ENCODE peak calls at places on chromosomes 3 and 15, in five cellular contexts. K is uterus, N is body of pancreas, J is erythroblast, O is adrenal gland. A is an unnamed sample.

GRCh38 chr3:16147226-16147625 is 27.3 kb upstream of the GALNT15 start:
- DNase-seq in J (no peak), N (no peak), K (no peak), O (no peak), A (no peak)

GRCh38 chr3:48188266-48189201 is at the start of gene CDC25A:
- DNase-seq in O (peak), K (peak), N (peak), J (peak), A (peak)

GRCh38 chr15:60840703-60841411 is 361.9 kb upstream of the ICE2 start:
- DNase-seq in N (no peak), J (no peak), K (no peak), O (no peak), A (no peak)

GRCh38 chr3:141656771-141657170 is 81.3 kb upstream of the RNF7 start:
- DNase-seq in J (no peak), K (no peak), N (no peak), O (no peak), A (no peak)

GRCh38 chr3:11480663-11481298 is 162.9 kb downstream of the VGLL4 start:
- DNase-seq in N (peak), J (no peak), K (peak), O (peak), A (no peak)

GRCh38 chr15:80090879-80091503 is 31.5 kb downstream of the ZFAND6 start:
- DNase-seq in J (no peak), N (no peak), O (no peak), K (no peak), A (no peak)

GRCh38 chr15:60614862-60615771 is 136.2 kb upstream of the ICE2 start:
- DNase-seq in J (peak), K (no peak), N (peak), O (no peak), A (no peak)

GRCh38 chr15:80945605-80946004 is 44.0 kb downstream of the MESD start:
- DNase-seq in J (no peak), K (no peak), O (no peak), N (no peak), A (no peak)

GRCh38 chr3:192920406-192920805 is 2.8 kb upstream of the MB21D2 start:
- DNase-seq in N (no peak), J (no peak), K (no peak), O (no peak), A (no peak)

GRCh38 chr15:35740761-35741160 is 194.8 kb upstream of the DPH6 start:
- DNase-seq in N (no peak), O (no peak), J (no peak), K (no peak), A (no peak)

GRCh38 chr15:80210612-80211554 is 41.1 kb downstream of the CTXND1 start:
- DNase-seq in K (no peak), O (no peak), J (no peak), N (no peak), A (no peak)

GRCh38 chr15:66603301-66604179 is 37.7 kb upstream of the LCTL start:
- DNase-seq in N (peak), J (peak), O (peak), K (peak), A (peak)

GRCh38 chr15:80660114-80660513 is 35.0 kb upstream of the ABHD17C start:
- DNase-seq in O (no peak), N (peak), J (no peak), K (no peak), A (peak)

GRCh38 chr3:157360044-157360443 is 76.6 kb upstream of the PTX3 start:
- DNase-seq in J (no peak), O (peak), K (no peak), N (no peak), A (no peak)

GRCh38 chr3:5276953-5277352 is 89.4 kb downstream of the EDEM1 start:
- DNase-seq in O (no peak), N (no peak), K (no peak), J (no peak), A (no peak)

GRCh38 chr15:66630801-66631351 is 65.1 kb upstream of the LCTL start:
- DNase-seq in O (no peak), K (no peak), J (peak), N (no peak), A (no peak)

GRCh38 chr15:101275018-101275417 is 2.3 kb downstream of the SELENOS start:
- DNase-seq in J (no peak), O (no peak), N (no peak), K (no peak), A (no peak)

GRCh38 chr3:153160451-153161137 is 1.4 kb upstream of the RAP2B start:
- DNase-seq in K (peak), N (peak), J (peak), O (peak), A (peak)

GRCh38 chr3:87370007-87370406 is 93.6 kb upstream of the POU1F1 start:
- DNase-seq in J (no peak), K (no peak), O (no peak), N (no peak), A (peak)

GRCh38 chr3:15647629-15648167 is 46.2 kb downstream of the BTD start:
- DNase-seq in O (no peak), J (no peak), N (peak), K (no peak), A (no peak)

GRCh38 chr3:183884437-183885296 is at the start of gene PARL:
- DNase-seq in J (peak), O (peak), K (peak), N (peak), A (peak)
- TF ChIP-seq POLR2A in J (peak), O (peak), K (peak), N (peak), A (peak)

GRCh38 chr3:64267774-64268604 is 42.7 kb upstream of the PRICKLE2 start:
- DNase-seq in O (peak), N (peak), K (peak), J (no peak), A (peak)
- TF ChIP-seq POLR2A in O (peak), N (no peak), K (peak), J (no peak), A (peak)

DNA sequence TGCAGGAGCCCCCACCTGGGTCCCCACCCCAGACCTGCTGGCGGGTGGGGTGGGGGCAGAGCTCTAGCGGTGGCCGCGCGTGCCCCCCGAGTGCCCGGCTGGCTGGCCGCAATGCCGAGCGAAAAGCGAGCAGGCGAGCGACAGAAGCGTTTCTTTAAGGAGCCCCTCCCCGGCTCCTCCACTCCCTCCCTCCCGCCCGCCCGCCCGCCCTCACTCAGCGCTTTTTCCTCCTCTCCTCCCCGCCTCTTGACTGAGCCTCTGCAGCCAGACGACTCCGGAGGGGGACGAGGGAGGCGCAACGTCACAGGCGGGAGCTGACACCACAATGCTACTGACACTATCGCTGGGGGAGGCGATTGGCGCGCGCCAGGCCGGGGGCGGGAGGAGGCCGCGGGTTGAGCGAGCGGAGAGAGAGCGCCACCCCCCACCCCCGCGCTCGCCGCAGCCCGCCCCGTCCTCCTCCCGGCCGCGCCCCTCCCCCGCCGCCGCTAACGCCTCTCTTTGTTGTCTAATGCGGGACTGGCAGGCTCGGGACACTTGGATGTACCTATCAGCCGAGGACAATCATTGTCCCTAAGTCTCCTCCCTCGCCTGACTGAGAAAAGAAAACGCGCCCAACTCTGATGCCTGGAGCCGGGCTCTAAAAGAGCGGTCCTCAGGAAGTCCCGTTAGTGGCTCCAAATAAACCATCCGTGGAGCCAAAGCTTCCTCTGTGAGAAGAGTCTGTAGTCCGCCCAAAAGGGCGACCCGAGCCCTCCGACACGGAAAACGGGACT is at the start of gene MEX3B:
- DNase-seq in J (peak), N (peak), K (peak), O (peak), A (peak)
- TF ChIP-seq POLR2A in J (no peak), N (no peak), K (peak), O (peak), A (no peak)

GRCh38 chr3:45948881-45949280 is 5.6 kb downstream of the CXCR6 start:
- DNase-seq in O (no peak), N (no peak), J (no peak), K (no peak), A (no peak)
- TF ChIP-seq POLR2A in O (no peak), N (no peak), J (no peak), K (no peak), A (no peak)

GRCh38 chr3:184175506-184175905 is 851 bp downstream of the AP2M1 start:
- DNase-seq in O (no peak), N (no peak), K (no peak), J (peak), A (no peak)

GRCh38 chr3:184175981-184176376 is 1.3 kb downstream of the AP2M1 start:
- DNase-seq in N (no peak), O (no peak), J (no peak), K (no peak), A (no peak)

GRCh38 chr3:184177767-184178306 is 3.2 kb downstream of the AP2M1 start:
- DNase-seq in K (no peak), J (no peak), O (no peak), N (no peak), A (no peak)

GRCh38 chr3:184177331-184177731 is 2.7 kb downstream of the AP2M1 start:
- DNase-seq in K (no peak), J (no peak), O (no peak), N (no peak), A (no peak)

DNA sequence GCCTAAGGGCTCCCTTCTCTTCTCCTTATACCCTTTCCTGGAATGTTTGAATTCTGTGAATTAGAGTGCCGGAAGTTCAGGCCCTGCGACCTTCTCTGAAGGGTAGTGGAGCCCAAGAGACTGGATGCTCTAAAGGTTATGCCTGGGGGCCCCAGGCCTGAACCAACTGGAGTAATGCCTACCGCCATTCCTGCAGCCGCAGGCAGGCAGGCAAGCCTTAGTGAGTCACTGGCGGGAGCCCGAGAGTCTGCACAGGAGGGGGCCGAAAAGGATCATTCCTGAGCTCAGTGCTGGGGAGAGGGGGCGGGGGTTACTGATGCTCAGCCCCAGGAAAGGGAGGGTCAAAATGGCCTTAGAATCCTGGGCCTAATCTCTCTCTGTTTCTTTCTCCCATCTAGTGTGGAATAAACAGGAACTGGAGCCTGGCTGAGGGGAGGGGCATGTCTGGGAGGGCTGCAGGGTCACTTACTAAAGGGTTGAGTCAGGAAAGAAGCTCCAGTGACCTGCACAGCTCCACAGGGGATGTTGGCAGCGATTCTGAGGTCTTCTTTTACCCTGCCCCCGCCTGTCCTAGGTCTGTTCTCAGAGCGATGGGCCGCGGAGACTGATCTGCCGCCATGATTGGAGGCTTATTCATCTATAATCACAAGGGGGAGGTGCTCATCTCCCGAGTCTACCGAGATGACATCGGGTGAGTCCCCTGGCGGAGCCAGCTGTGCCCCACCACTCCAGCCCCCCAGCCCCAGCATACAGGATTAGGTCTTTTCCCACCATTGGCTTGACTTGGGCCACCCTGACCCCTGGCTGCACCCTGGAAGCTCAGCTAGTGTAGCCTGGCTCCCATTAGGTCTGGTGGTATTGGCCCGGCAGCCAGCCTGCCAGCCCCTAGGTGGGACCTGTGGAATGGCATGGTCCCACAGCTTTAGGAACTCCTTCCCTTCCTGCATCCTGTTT is 2.0 kb downstream of the AP2M1 start:
- DNase-seq in J (peak), K (peak), O (peak), N (peak), A (peak)
- TF ChIP-seq POLR2A in J (peak), K (no peak), O (peak), N (no peak), A (no peak)

GRCh38 chr3:108175352-108175751 is 46.9 kb downstream of the IFT57 start:
- DNase-seq in O (no peak), K (no peak), J (no peak), N (no peak), A (no peak)
- TF ChIP-seq POLR2A in O (no peak), K (no peak), J (no peak), N (no peak), A (no peak)